ENCODE peak calls at places on chromosomes 12 and 14, in nine cellular contexts. One of them, this sample, is unnamed.

GRCh38 chr14:49420201-49420600 is 166.0 kb downstream of the RPS29 start:
- DNase-seq in dorsolateral prefrontal cortex: no peak
- DNase-seq in frontal cortex: no peak
- DNase-seq in GOT3: no peak
- DNase-seq in GM20000: no peak
- DNase-seq in NCI-H2029 treated with DMSO at 0.1 percent for 48 hours: no peak
- DNase-seq in effector memory CD4-positive, alpha-beta T cell: no peak
- DNase-seq in mammary epithelial cell: no peak
- DNase-seq in NCI-H1048: no peak
- DNase-seq in this sample: no peak

GRCh38 chr12:26712892-26713291 is 120.1 kb downstream of the ITPR2 start:
- DNase-seq in GOT3: no peak
- DNase-seq in effector memory CD4-positive, alpha-beta T cell: no peak
- DNase-seq in mammary epithelial cell: no peak
- DNase-seq in NCI-H2029 treated with DMSO at 0.1 percent for 48 hours: no peak
- DNase-seq in dorsolateral prefrontal cortex: no peak
- DNase-seq in NCI-H1048: no peak
- DNase-seq in GM20000: no peak
- DNase-seq in frontal cortex: no peak
- DNase-seq in this sample: no peak

GRCh38 chr12:130398089-130398848 is 60.6 kb downstream of the PIWIL1 start:
- DNase-seq in mammary epithelial cell: no peak
- DNase-seq in dorsolateral prefrontal cortex: no peak
- DNase-seq in GOT3: no peak
- DNase-seq in frontal cortex: no peak
- DNase-seq in NCI-H1048: no peak
- DNase-seq in GM20000: no peak
- DNase-seq in NCI-H2029 treated with DMSO at 0.1 percent for 48 hours: peak
- DNase-seq in effector memory CD4-positive, alpha-beta T cell: no peak
- DNase-seq in this sample: no peak

GRCh38 chr12:106429636-106430035 is 72.1 kb downstream of the POLR3B start:
- DNase-seq in NCI-H2029 treated with DMSO at 0.1 percent for 48 hours: no peak
- DNase-seq in mammary epithelial cell: no peak
- DNase-seq in frontal cortex: no peak
- DNase-seq in dorsolateral prefrontal cortex: no peak
- DNase-seq in GOT3: no peak
- DNase-seq in GM20000: no peak
- DNase-seq in NCI-H1048: no peak
- DNase-seq in effector memory CD4-positive, alpha-beta T cell: no peak
- DNase-seq in this sample: no peak

GRCh38 chr14:56341766-56342418 is 223.7 kb downstream of the PELI2 start:
- DNase-seq in NCI-H1048: no peak
- DNase-seq in GOT3: no peak
- DNase-seq in dorsolateral prefrontal cortex: no peak
- DNase-seq in GM20000: no peak
- DNase-seq in NCI-H2029 treated with DMSO at 0.1 percent for 48 hours: no peak
- DNase-seq in mammary epithelial cell: no peak
- DNase-seq in frontal cortex: no peak
- DNase-seq in effector memory CD4-positive, alpha-beta T cell: no peak
- DNase-seq in this sample: no peak

GRCh38 chr12:114636723-114637480 is 47.1 kb downstream of the TBX3 start:
- DNase-seq in frontal cortex: peak
- DNase-seq in GM20000: no peak
- DNase-seq in effector memory CD4-positive, alpha-beta T cell: no peak
- DNase-seq in GOT3: no peak
- DNase-seq in NCI-H1048: no peak
- DNase-seq in mammary epithelial cell: peak
- DNase-seq in dorsolateral prefrontal cortex: no peak
- DNase-seq in NCI-H2029 treated with DMSO at 0.1 percent for 48 hours: no peak
- DNase-seq in this sample: no peak

GRCh38 chr12:4626543-4626942 is 22.3 kb downstream of the AKAP3 start:
- DNase-seq in frontal cortex: no peak
- DNase-seq in GM20000: no peak
- DNase-seq in NCI-H1048: no peak
- DNase-seq in GOT3: no peak
- DNase-seq in NCI-H2029 treated with DMSO at 0.1 percent for 48 hours: no peak
- DNase-seq in mammary epithelial cell: peak
- DNase-seq in dorsolateral prefrontal cortex: no peak
- DNase-seq in effector memory CD4-positive, alpha-beta T cell: no peak
- DNase-seq in this sample: no peak

GRCh38 chr14:70809238-70810214 is at the start of gene MAP3K9:
- DNase-seq in GM20000: peak
- DNase-seq in mammary epithelial cell: peak
- DNase-seq in GOT3: no peak
- DNase-seq in dorsolateral prefrontal cortex: peak
- DNase-seq in frontal cortex: peak
- DNase-seq in effector memory CD4-positive, alpha-beta T cell: peak
- DNase-seq in NCI-H2029 treated with DMSO at 0.1 percent for 48 hours: peak
- DNase-seq in NCI-H1048: peak
- DNase-seq in this sample: peak

GRCh38 chr12:91178139-91178561 is 4.5 kb downstream of the DCN start:
- DNase-seq in mammary epithelial cell: peak
- DNase-seq in frontal cortex: no peak
- DNase-seq in GM20000: no peak
- DNase-seq in NCI-H1048: no peak
- DNase-seq in effector memory CD4-positive, alpha-beta T cell: no peak
- DNase-seq in dorsolateral prefrontal cortex: no peak
- DNase-seq in NCI-H2029 treated with DMSO at 0.1 percent for 48 hours: no peak
- DNase-seq in GOT3: no peak
- DNase-seq in this sample: no peak

This sample was measured in HS-27A.